ENCODE peak calls at places on chromosomes 3 and 15, in five cellular contexts. One of them, this sample, is unnamed.
A peak's percentile ranks its signal among the peaks of the same experiment; 100 is the strongest.

GRCh38 chr15:22870865-22871264 is 32.4 kb downstream of the NIPA2 start:
- DNase-seq in BJ: no peak
- DNase-seq in A549: no peak
- DNase-seq in mammary epithelial cell: no peak
- DNase-seq in heart right ventricle: no peak
- DNase-seq in this sample: no peak

GRCh38 chr15:44738340-44738984 is 2.1 kb downstream of the TRIM69 start:
- DNase-seq in BJ: peak; percentile 12
- DNase-seq in A549: peak; percentile 21
- DNase-seq in mammary epithelial cell: peak; percentile 35
- DNase-seq in heart right ventricle: no peak
- DNase-seq in this sample: no peak

GRCh38 chr3:142958707-142959106 is 4.8 kb downstream of the PAQR9 start:
- DNase-seq in BJ: no peak
- DNase-seq in A549: peak; percentile 36
- DNase-seq in mammary epithelial cell: peak; percentile 98
- DNase-seq in heart right ventricle: no peak
- DNase-seq in this sample: no peak

GRCh38 chr15:59166156-59166555 is 40.5 kb upstream of the LDHAL6B start:
- DNase-seq in BJ: no peak
- DNase-seq in A549: no peak
- DNase-seq in mammary epithelial cell: no peak
- DNase-seq in heart right ventricle: no peak
- DNase-seq in this sample: no peak

GRCh38 chr3:27376109-27376772 is 7.1 kb upstream of the NEK10 start:
- DNase-seq in BJ: no peak
- DNase-seq in A549: no peak
- DNase-seq in mammary epithelial cell: no peak
- DNase-seq in heart right ventricle: no peak
- DNase-seq in this sample: no peak

GRCh38 chr3:64244011-64244942 is 19.0 kb upstream of the PRICKLE2 start:
- DNase-seq in BJ: no peak
- DNase-seq in A549: peak; percentile 38
- DNase-seq in mammary epithelial cell: no peak
- DNase-seq in heart right ventricle: no peak
- DNase-seq in this sample: no peak

GRCh38 chr3:178263236-178263916 is 272.9 kb upstream of the KCNMB2 start:
- DNase-seq in BJ: no peak
- DNase-seq in A549: no peak
- DNase-seq in mammary epithelial cell: no peak
- DNase-seq in heart right ventricle: no peak
- DNase-seq in this sample: no peak

GRCh38 chr15:101689901-101690300 is 34.4 kb downstream of the TARS3 start:
- DNase-seq in BJ: no peak
- DNase-seq in A549: no peak
- DNase-seq in mammary epithelial cell: peak; percentile 78
- DNase-seq in heart right ventricle: no peak
- DNase-seq in this sample: no peak

GRCh38 chr15:48392356-48392755 is 61.1 kb downstream of the DUT start:
- DNase-seq in BJ: no peak
- DNase-seq in A549: no peak
- DNase-seq in mammary epithelial cell: no peak
- DNase-seq in heart right ventricle: peak; percentile 20
- DNase-seq in this sample: peak; percentile 36

GRCh38 chr3:87228316-87228715 is 1.2 kb downstream of the CHMP2B start:
- DNase-seq in BJ: no peak
- DNase-seq in A549: no peak
- DNase-seq in mammary epithelial cell: peak; percentile 40
- DNase-seq in heart right ventricle: no peak
- DNase-seq in this sample: no peak

GRCh38 chr15:55183679-55184078 is 13.1 kb downstream of the RSL24D1 start:
- DNase-seq in BJ: no peak
- DNase-seq in A549: no peak
- DNase-seq in mammary epithelial cell: no peak
- DNase-seq in heart right ventricle: no peak
- DNase-seq in this sample: no peak

GRCh38 chr3:119769394-119770149 is 12.3 kb upstream of the NR1I2 start:
- DNase-seq in BJ: no peak
- DNase-seq in A549: no peak
- DNase-seq in mammary epithelial cell: no peak
- DNase-seq in heart right ventricle: no peak
- DNase-seq in this sample: no peak

GRCh38 chr15:28935316-28935715 is 49.5 kb downstream of the APBA2 start:
- DNase-seq in BJ: no peak
- DNase-seq in A549: peak; percentile 46
- DNase-seq in mammary epithelial cell: no peak
- DNase-seq in heart right ventricle: no peak
- DNase-seq in this sample: no peak

GRCh38 chr15:79169531-79170123 is 79.0 kb upstream of the RASGRF1 start:
- DNase-seq in BJ: no peak
- DNase-seq in A549: no peak
- DNase-seq in mammary epithelial cell: no peak
- DNase-seq in heart right ventricle: no peak
- DNase-seq in this sample: no peak

GRCh38 chr3:98900265-98901031 is 1.0 kb downstream of the DCBLD2 start:
- DNase-seq in BJ: no peak
- DNase-seq in A549: no peak
- DNase-seq in mammary epithelial cell: no peak
- DNase-seq in heart right ventricle: no peak
- DNase-seq in this sample: no peak

GRCh38 chr3:40387001-40387894 is at the start of gene ENTPD3:
- DNase-seq in BJ: no peak
- DNase-seq in A549: no peak
- DNase-seq in mammary epithelial cell: peak; percentile 39
- DNase-seq in heart right ventricle: peak; percentile 21
- DNase-seq in this sample: no peak

GRCh38 chr3:175713263-175713662 is 854.1 kb downstream of the NAALADL2 start:
- DNase-seq in BJ: no peak
- DNase-seq in A549: no peak
- DNase-seq in mammary epithelial cell: no peak
- DNase-seq in heart right ventricle: no peak
- DNase-seq in this sample: no peak

GRCh38 chr15:58793862-58794261 is 22.8 kb downstream of the MINDY2 start:
- DNase-seq in BJ: no peak
- DNase-seq in A549: no peak
- DNase-seq in mammary epithelial cell: peak; percentile 98
- DNase-seq in heart right ventricle: no peak
- DNase-seq in this sample: no peak

GRCh38 chr15:29364429-29365078 is 94.9 kb upstream of the NSMCE3 start:
- DNase-seq in BJ: peak; percentile 10
- DNase-seq in A549: peak; percentile 33
- DNase-seq in mammary epithelial cell: peak; percentile 8
- DNase-seq in heart right ventricle: no peak
- DNase-seq in this sample: no peak

GRCh38 chr3:181230258-181230657 is 240.7 kb upstream of the DNAJC19 start:
- DNase-seq in BJ: no peak
- DNase-seq in A549: no peak
- DNase-seq in mammary epithelial cell: no peak
- DNase-seq in heart right ventricle: no peak
- DNase-seq in this sample: no peak
- TF ChIP-seq CTCF in BJ: no peak
- TF ChIP-seq CTCF in A549: no peak
- TF ChIP-seq CTCF in mammary epithelial cell: no peak
- TF ChIP-seq CTCF in heart right ventricle: no peak
- TF ChIP-seq CTCF in this sample: no peak

DNA sequence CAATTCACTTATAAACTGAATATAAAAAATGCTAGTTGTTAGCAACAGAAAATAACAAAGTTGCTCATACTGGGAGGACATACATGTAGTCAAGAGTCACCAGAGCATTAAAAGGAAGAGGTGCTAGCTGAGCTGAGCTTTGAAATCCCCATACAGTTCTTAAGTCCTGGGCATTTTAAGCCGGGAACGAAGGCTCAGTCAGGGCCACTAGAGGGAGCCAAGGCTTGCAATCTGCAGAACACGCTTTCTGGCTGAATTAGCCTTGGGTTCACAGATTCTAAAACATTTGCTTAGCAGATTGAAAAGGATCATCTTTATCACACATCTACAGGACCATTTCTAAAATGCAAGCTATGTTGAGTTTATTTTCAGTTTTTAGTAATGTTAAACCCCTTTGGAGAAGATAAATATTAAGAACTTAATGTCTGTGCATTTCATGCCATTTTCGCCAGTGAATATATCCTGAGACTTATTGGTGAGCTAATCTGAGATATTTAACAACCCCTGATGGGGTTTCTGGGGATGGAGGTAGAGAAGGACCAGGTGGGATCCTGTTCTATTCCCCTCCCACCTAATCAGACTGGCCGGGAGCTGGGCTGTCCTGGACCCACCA is 26.3 kb upstream of the MNS1 start:
- DNase-seq in BJ: peak; percentile 18
- DNase-seq in A549: peak; percentile 89
- DNase-seq in mammary epithelial cell: peak; percentile 48
- DNase-seq in heart right ventricle: peak; percentile 27
- DNase-seq in this sample: peak; percentile 49
- H3K4me3 ChIP-seq in BJ: no peak overlapping the region
- H3K4me3 ChIP-seq in A549: no peak overlapping the region
- H3K4me3 ChIP-seq in mammary epithelial cell: no peak overlapping the region
- H3K4me3 ChIP-seq in heart right ventricle: no peak overlapping the region
- H3K4me3 ChIP-seq in this sample: no peak overlapping the region

GRCh38 chr3:159828542-159828943 is 160.1 kb upstream of the IL12A start:
- DNase-seq in BJ: no peak
- DNase-seq in A549: peak; percentile 38
- DNase-seq in mammary epithelial cell: peak; percentile 47
- DNase-seq in heart right ventricle: no peak
- DNase-seq in this sample: no peak
- TF ChIP-seq CTCF in BJ: peak; percentile 36
- TF ChIP-seq CTCF in A549: peak; percentile 72
- TF ChIP-seq CTCF in mammary epithelial cell: peak; percentile 46
- TF ChIP-seq CTCF in heart right ventricle: peak; percentile 69
- TF ChIP-seq CTCF in this sample: peak; percentile 70

GRCh38 chr15:76340198-76340801 is 3.7 kb downstream of the ISL2 start:
- DNase-seq in BJ: no peak
- DNase-seq in A549: no peak
- DNase-seq in mammary epithelial cell: peak; percentile 13
- DNase-seq in heart right ventricle: peak; percentile 23
- DNase-seq in this sample: no peak
- H3K4me3 ChIP-seq in BJ: peak overlapping the region; percentile 74
- H3K4me3 ChIP-seq in A549: no peak overlapping the region
- H3K4me3 ChIP-seq in mammary epithelial cell: no peak overlapping the region
- H3K4me3 ChIP-seq in heart right ventricle: peak overlapping the region; percentile 45
- H3K4me3 ChIP-seq in this sample: peak overlapping the region; percentile 61

GRCh38 chr3:180870008-180870733 is 42.3 kb upstream of the FXR1 start:
- DNase-seq in BJ: no peak
- DNase-seq in A549: no peak
- DNase-seq in mammary epithelial cell: peak; percentile 8
- DNase-seq in heart right ventricle: peak; percentile 40
- DNase-seq in this sample: peak; percentile 25
- TF ChIP-seq CTCF in BJ: peak; percentile 3
- TF ChIP-seq CTCF in A549: no peak
- TF ChIP-seq CTCF in mammary epithelial cell: no peak
- TF ChIP-seq CTCF in heart right ventricle: no peak
- TF ChIP-seq CTCF in this sample: no peak

DNA sequence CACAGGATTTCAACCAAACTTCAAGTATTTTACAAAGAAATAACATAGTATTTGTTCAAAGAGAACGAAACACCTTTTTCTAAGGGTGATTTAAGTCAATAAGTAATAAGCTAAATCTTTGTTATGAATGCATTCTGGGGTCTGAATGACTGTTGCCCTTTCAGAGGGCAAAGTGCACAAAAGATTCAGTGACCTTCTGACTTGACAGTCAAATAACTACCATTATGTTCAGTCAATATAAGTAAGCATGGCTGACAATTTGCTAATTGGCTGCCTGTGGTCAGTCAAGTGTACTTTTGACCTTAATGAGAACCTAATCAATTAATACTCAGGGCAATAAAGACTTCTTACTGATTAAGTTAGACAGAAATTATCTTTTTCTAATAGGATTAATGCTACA is 133.1 kb upstream of the NANOGP8 start:
- DNase-seq in BJ: no peak
- DNase-seq in A549: no peak
- DNase-seq in mammary epithelial cell: no peak
- DNase-seq in heart right ventricle: no peak
- DNase-seq in this sample: no peak
- H3K4me3 ChIP-seq in BJ: no peak overlapping the region
- H3K4me3 ChIP-seq in A549: no peak overlapping the region
- H3K4me3 ChIP-seq in mammary epithelial cell: no peak overlapping the region
- H3K4me3 ChIP-seq in heart right ventricle: no peak overlapping the region
- H3K4me3 ChIP-seq in this sample: no peak overlapping the region

DNA sequence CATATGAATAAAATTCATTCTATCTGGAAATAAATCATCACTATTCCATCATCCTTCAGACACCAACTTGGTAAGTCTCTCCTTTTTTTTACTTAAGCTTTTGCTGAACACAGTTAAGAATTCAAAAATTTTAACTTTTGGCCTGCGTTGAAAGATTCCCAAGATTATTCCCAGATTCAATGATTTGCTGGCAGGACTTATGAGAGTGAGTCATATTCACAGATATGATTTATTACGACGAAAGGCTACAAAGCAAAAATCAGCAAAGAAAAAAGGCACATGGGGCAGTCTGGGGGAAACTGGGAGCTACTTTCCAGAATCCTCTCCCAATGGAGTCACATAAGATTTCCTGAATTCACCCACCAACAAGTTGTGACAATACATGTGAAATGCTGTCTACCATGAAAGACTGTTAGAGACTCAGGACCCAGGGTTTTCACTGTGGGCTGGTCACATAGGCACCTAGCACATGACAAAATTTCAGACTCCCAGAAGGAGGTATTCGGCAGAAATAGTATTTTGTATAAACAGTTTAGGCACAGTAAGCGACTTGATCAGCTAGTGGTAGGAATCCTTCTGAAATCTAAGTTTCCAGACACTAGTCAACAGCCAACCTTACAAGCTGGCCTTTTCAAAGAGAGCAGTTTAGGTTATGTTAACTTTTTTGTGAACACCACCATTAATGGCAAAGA is 82.1 kb downstream of the DLG1 start:
- DNase-seq in BJ: peak; percentile 39
- DNase-seq in A549: no peak
- DNase-seq in mammary epithelial cell: peak; percentile 12
- DNase-seq in heart right ventricle: no peak
- DNase-seq in this sample: no peak
- TF ChIP-seq CTCF in BJ: no peak
- TF ChIP-seq CTCF in A549: no peak
- TF ChIP-seq CTCF in mammary epithelial cell: no peak
- TF ChIP-seq CTCF in heart right ventricle: no peak
- TF ChIP-seq CTCF in this sample: no peak

DNA sequence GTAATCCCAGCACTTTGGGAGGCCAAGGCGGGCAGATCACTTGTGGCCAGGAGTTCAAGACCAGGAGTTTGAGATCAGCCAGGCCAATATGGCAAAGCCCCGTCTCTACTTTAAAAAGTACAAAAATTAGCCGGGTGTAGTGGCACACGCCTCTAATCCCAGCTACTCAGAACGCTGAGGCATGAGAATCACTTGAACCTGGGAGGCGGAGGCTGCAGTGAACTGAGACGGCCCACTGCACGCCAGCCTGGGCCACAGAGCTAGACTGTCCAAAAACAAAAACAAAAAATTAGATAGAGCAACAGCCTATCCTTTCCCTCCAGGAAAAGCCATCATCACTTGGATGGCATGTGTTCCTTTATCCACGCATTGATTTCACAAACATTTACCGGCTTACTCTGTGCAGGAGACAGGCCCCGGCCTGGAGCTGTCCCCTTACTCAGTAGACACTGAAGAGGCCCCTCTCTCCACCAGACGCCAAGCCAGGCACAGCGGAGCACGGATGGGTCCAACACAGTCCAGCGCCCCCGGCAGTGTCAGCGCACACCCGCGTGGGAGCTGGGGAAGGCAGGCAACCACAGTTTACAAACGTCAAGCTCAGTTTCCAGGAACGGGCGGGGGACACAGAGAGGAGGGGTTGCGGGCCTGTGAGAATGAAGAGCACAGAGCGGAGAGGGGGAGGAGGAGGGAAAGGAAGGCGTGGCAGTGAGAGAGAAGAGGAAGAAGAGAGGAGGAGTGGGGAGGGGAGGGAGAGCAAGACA is 3.1 kb downstream of the GP5 start:
- DNase-seq in BJ: no peak
- DNase-seq in A549: no peak
- DNase-seq in mammary epithelial cell: no peak
- DNase-seq in heart right ventricle: no peak
- DNase-seq in this sample: peak; percentile 27
- H3K4me3 ChIP-seq in BJ: no peak overlapping the region
- H3K4me3 ChIP-seq in A549: no peak overlapping the region
- H3K4me3 ChIP-seq in mammary epithelial cell: no peak overlapping the region
- H3K4me3 ChIP-seq in heart right ventricle: peak overlapping the region; percentile 42
- H3K4me3 ChIP-seq in this sample: peak overlapping the region; percentile 54

This sample was measured in left ventricle myocardium inferior.